ENCODE peak calls at places on chromosomes 12 and 14, in five cellular contexts. One of them, this sample, is unnamed.

GRCh38 chr12:86137936-86138335 is 118.3 kb downstream of the MGAT4C start:
- DNase-seq in HFFc6: no peak
- DNase-seq in AG08395: no peak
- DNase-seq in AG09319: no peak
- DNase-seq in astrocyte of the spinal cord: peak
- DNase-seq in this sample: peak

GRCh38 chr14:79424462-79424861 is 786.8 kb downstream of the DIO2 start:
- DNase-seq in HFFc6: no peak
- DNase-seq in AG08395: no peak
- DNase-seq in AG09319: no peak
- DNase-seq in astrocyte of the spinal cord: no peak
- DNase-seq in this sample: no peak

GRCh38 chr14:42323426-42323825 is 716.8 kb downstream of the LRFN5 start:
- DNase-seq in HFFc6: no peak
- DNase-seq in AG08395: no peak
- DNase-seq in AG09319: no peak
- DNase-seq in astrocyte of the spinal cord: no peak
- DNase-seq in this sample: no peak

GRCh38 chr12:104855599-104855998 is 102.5 kb downstream of the SLC41A2 start:
- DNase-seq in HFFc6: no peak
- DNase-seq in AG08395: no peak
- DNase-seq in AG09319: no peak
- DNase-seq in astrocyte of the spinal cord: no peak
- DNase-seq in this sample: no peak

GRCh38 chr14:104516906-104517305 is 62.7 kb upstream of the C14orf180 start:
- DNase-seq in HFFc6: no peak
- DNase-seq in AG08395: no peak
- DNase-seq in AG09319: no peak
- DNase-seq in astrocyte of the spinal cord: no peak
- DNase-seq in this sample: no peak

GRCh38 chr12:118356809-118357326 is 15.8 kb downstream of the TAOK3 start:
- DNase-seq in HFFc6: peak
- DNase-seq in AG08395: peak
- DNase-seq in AG09319: peak
- DNase-seq in astrocyte of the spinal cord: peak
- DNase-seq in this sample: peak

GRCh38 chr14:34460841-34461240 is 1.2 kb downstream of the SPTSSA start:
- DNase-seq in HFFc6: peak
- DNase-seq in AG08395: no peak
- DNase-seq in AG09319: no peak
- DNase-seq in astrocyte of the spinal cord: peak
- DNase-seq in this sample: no peak

GRCh38 chr12:104930388-104931326 is 27.4 kb downstream of the SLC41A2 start:
- DNase-seq in HFFc6: peak
- DNase-seq in AG08395: peak
- DNase-seq in AG09319: no peak
- DNase-seq in astrocyte of the spinal cord: no peak
- DNase-seq in this sample: no peak

GRCh38 chr14:92984082-92984788 is 61.3 kb downstream of the CHGA start:
- DNase-seq in HFFc6: no peak
- DNase-seq in AG08395: no peak
- DNase-seq in AG09319: no peak
- DNase-seq in astrocyte of the spinal cord: no peak
- DNase-seq in this sample: no peak

This sample was measured in amniotic stem cell.